ENCODE peak calls at places on chromosomes 3 and 15, in ten cellular contexts. A is OCI-LY7, R is left lung, X is lower lobe of right lung, N is SJSA1, I is astrocyte, C is ovary, O is Peyer's patch, Z is IMR-90, S is tibial nerve. H is an unnamed sample. For H3K9me3 and H3K4me1, the result is how much of the 10 kb centered on the place peaks cover.

GRCh38 chr3:143413372-143413771 is 293.8 kb downstream of the CHST2 start:
- DNase-seq in C (no peak), R (no peak), S (no peak), N (no peak), Z (no peak), O (no peak), A (no peak), I (no peak), X (no peak), H (no peak)

GRCh38 chr15:76161153-76162049 is 101.6 kb downstream of the TMEM266 start:
- DNase-seq in C (peak), O (no peak), Z (no peak), X (no peak), A (no peak), I (no peak), R (no peak), N (no peak), S (no peak), H (no peak)

GRCh38 chr3:87313641-87314040 is 37.3 kb upstream of the POU1F1 start:
- DNase-seq in I (no peak), A (no peak), N (no peak), X (no peak), R (no peak), O (no peak), C (no peak), Z (no peak), S (no peak), H (no peak)

GRCh38 chr3:48650723-48651122 is 12.0 kb downstream of the CELSR3 start:
- DNase-seq in O (no peak), C (no peak), I (no peak), R (no peak), X (no peak), S (no peak), N (no peak), A (no peak), Z (no peak), H (no peak)

GRCh38 chr3:14540209-14540575 is at the start of gene GRIP2:
- DNase-seq in O (no peak), N (no peak), I (no peak), Z (no peak), S (no peak), C (no peak), X (peak), R (no peak), A (no peak), H (no peak)

GRCh38 chr3:125482406-125482805 is 37.6 kb downstream of the SNX4 start:
- DNase-seq in O (no peak), I (no peak), Z (no peak), A (no peak), R (no peak), N (no peak), C (no peak), X (no peak), S (no peak), H (no peak)

GRCh38 chr15:75107905-75108838 is 84.8 kb downstream of the PPCDC start:
- DNase-seq in A (no peak), I (peak), C (no peak), Z (peak), X (peak), S (no peak), N (peak), R (peak), O (no peak), H (peak)

GRCh38 chr3:149377408-149378111 is at the start of gene TM4SF1:
- DNase-seq in N (peak), A (no peak), I (peak), R (peak), X (peak), C (peak), Z (peak), S (peak), O (no peak), H (no peak)

GRCh38 chr3:105119801-105120340 is 246.8 kb upstream of the ALCAM start:
- DNase-seq in Z (peak), R (no peak), N (no peak), C (no peak), O (no peak), X (no peak), A (no peak), I (no peak), S (no peak), H (no peak)

GRCh38 chr15:54803139-54803808 is 393.5 kb downstream of the RSL24D1 start:
- DNase-seq in N (no peak), C (no peak), S (no peak), A (peak), I (no peak), X (no peak), O (no peak), Z (peak), R (no peak), H (no peak)

GRCh38 chr15:47466357-47466756 is 250.9 kb upstream of the SEMA6D start:
- DNase-seq in N (peak), C (no peak), O (no peak), Z (peak), I (peak), S (no peak), R (no peak), X (no peak), A (no peak), H (no peak)

GRCh38 chr15:73716417-73716816 is 32.2 kb downstream of the CD276 start:
- DNase-seq in C (no peak), S (no peak), A (no peak), N (no peak), I (no peak), Z (no peak), X (peak), R (peak), O (no peak), H (no peak)

GRCh38 chr3:151792411-151792810 is 21.5 kb upstream of the AADAC start:
- DNase-seq in Z (no peak), R (no peak), C (no peak), X (no peak), O (no peak), I (no peak), N (no peak), S (no peak), A (no peak), H (no peak)

GRCh38 chr15:98853593-98854420 is 153.8 kb downstream of the PGPEP1L start:
- DNase-seq in Z (no peak), S (no peak), I (no peak), C (no peak), O (no peak), N (no peak), R (peak), A (no peak), X (peak), H (no peak)
- H3K4me3 ChIP-seq in Z (no peak), S (peak), I (no peak), C (peak), O (no peak), N (no peak), R (peak), A (peak), X (peak), H (peak)

DNA sequence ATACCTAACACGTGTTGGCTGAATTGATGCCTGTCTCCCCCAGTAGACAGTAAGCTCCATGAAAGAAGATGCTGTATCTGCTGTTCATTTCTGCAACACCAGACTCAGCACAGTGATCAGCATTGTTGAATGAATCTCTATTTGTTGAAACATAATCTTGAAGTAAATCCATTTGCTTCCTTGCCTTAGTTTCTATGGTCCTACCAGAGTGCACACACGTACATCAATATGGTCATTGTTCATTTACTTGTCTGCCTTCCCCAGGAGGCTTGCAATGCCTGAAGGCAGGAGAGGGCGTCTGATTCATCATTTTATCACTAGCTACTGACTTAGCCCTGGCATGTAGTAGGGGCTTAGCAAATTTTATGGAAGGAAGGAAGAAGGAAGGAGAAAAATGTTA is 19.2 kb downstream of the RBP2 start:
- DNase-seq in A (no peak), N (no peak), I (no peak), S (no peak), R (no peak), Z (no peak), X (no peak), O (no peak), C (no peak), H (no peak)
- H3K9me3 ChIP-seq in A (under half), N (under half), I (under half), S (under half), R (under half), Z (under half), X (under half), O (under half), C (under half), H (under half)

DNA sequence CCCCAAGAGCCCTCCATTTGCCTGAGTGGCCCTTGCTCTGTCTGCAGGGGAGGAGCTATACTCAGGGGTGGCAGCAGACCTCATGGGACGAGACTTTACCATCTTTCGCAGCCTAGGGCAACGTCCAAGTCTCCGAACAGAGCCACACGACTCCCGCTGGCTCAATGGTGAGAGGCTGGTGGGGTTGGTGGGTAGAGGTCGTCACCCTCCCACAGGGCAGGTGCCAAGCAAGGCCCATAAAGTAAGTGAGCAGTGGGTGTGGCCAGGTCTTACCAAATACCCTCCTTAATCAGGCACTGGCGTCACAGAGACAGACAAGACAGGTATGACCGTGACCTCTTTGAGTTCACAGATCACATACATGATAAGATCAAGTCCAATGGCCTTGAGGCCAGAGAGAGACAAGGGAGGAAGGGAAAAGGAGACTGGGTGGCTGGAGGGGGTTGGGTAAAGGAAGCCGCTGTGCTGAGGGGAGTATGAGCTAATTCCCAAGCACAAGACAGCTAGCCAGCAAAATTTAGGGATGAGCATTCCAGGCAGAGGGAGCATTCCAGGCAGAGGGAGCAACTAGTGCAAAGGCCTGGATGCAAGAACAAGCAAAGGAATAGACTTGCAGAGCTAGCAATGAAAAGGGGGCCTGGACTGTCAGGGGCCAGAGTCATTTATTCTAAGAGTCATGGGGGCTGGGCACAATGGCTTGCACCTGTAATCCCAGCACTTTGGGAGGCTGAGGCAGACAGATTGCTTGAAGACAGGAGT is 2.5 kb downstream of the SEMA3B start:
- DNase-seq in N (no peak), X (no peak), Z (no peak), I (no peak), A (no peak), C (no peak), R (no peak), O (peak), S (no peak), H (no peak)
- H3K4me1 ChIP-seq in N (under half), X (half or more), Z (under half), I (under half), A (under half), C (under half), R (half or more), O (under half), S (half or more), H (under half)

DNA sequence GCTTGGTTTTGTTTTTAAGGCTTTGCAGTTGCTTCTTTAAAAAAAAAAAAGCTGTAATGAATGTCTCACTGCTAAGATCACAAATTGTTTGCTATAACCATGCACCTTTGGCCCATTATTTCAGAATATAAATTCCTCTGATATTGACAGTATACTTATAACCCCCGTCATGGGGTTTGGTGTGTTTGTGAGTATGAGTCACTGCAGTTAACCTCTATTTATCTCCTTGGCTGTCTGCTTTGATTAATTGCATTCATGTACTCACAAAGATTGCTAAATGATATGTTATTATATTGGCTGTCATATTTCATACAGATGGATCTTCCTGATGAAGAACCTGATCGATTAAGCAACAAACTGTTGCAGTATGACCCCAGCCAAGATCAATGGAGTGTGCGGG is 14.8 kb downstream of the KBTBD12 start:
- DNase-seq in R (no peak), O (no peak), A (no peak), S (no peak), Z (no peak), N (no peak), C (no peak), I (no peak), X (no peak), H (no peak)
- H3K4me3 ChIP-seq in R (no peak), O (no peak), A (no peak), S (no peak), Z (no peak), N (no peak), C (no peak), I (no peak), X (no peak), H (no peak)

GRCh38 chr15:25068696-25069095 is 113.9 kb downstream of the SNRPN start:
- DNase-seq in R (no peak), A (no peak), S (no peak), O (no peak), X (no peak), N (no peak), I (no peak), C (no peak), Z (no peak), H (no peak)
- H3K9me3 ChIP-seq in R (half or more), A (under half), S (under half), O (under half), X (half or more), N (half or more), I (half or more), C (half or more), Z (half or more), H (half or more)